ENCODE peak calls at places on chromosome 19, in eight cellular contexts. One of them, this sample, is unnamed.
A peak's percentile ranks its signal among the peaks of the same experiment; 100 is the strongest.

GRCh38 chr19:45636902-45637301 is 2.3 kb downstream of the EML2 start:
- DNase-seq in transverse colon: no peak
- DNase-seq in tibial nerve: no peak
- DNase-seq in ovary: no peak
- DNase-seq in activated T-cell treated with anti-CD3 and anti-CD28 coated beads for 1 hour: no peak
- DNase-seq in GM12891: no peak
- DNase-seq in HuH-7.5: no peak
- DNase-seq in mesothelial cell of epicardium: no peak
- DNase-seq in this sample: no peak

GRCh38 chr19:1690570-1691307 is 38.3 kb upstream of the TCF3 start:
- DNase-seq in GM12891: no peak
- DNase-seq in mesothelial cell of epicardium: no peak
- DNase-seq in transverse colon: peak; percentile 60
- DNase-seq in activated T-cell treated with anti-CD3 and anti-CD28 coated beads for 1 hour: peak; percentile 23
- DNase-seq in tibial nerve: no peak
- DNase-seq in HuH-7.5: no peak
- DNase-seq in ovary: no peak
- DNase-seq in this sample: peak; percentile 53

GRCh38 chr19:19356901-19357566 is 36.4 kb downstream of the MAU2 start:
- DNase-seq in transverse colon: no peak
- DNase-seq in GM12891: no peak
- DNase-seq in ovary: no peak
- DNase-seq in HuH-7.5: no peak
- DNase-seq in tibial nerve: no peak
- DNase-seq in activated T-cell treated with anti-CD3 and anti-CD28 coated beads for 1 hour: no peak
- DNase-seq in mesothelial cell of epicardium: no peak
- DNase-seq in this sample: peak; percentile 7

GRCh38 chr19:961866-962620 is 22.1 kb upstream of the WDR18 start:
- DNase-seq in ovary: no peak
- DNase-seq in transverse colon: peak; percentile 69
- DNase-seq in tibial nerve: no peak
- DNase-seq in HuH-7.5: no peak
- DNase-seq in mesothelial cell of epicardium: no peak
- DNase-seq in activated T-cell treated with anti-CD3 and anti-CD28 coated beads for 1 hour: no peak
- DNase-seq in GM12891: no peak
- DNase-seq in this sample: no peak

GRCh38 chr19:58361900-58362271 is 665 bp downstream of the ZNF497 start:
- DNase-seq in ovary: peak; percentile 72
- DNase-seq in GM12891: peak; percentile 68
- DNase-seq in tibial nerve: no peak
- DNase-seq in activated T-cell treated with anti-CD3 and anti-CD28 coated beads for 1 hour: no peak
- DNase-seq in HuH-7.5: peak; percentile 91
- DNase-seq in transverse colon: peak; percentile 57
- DNase-seq in mesothelial cell of epicardium: no peak
- DNase-seq in this sample: peak; percentile 57

GRCh38 chr19:7869910-7870511 is 4.2 kb downstream of the PRR36 start:
- DNase-seq in activated T-cell treated with anti-CD3 and anti-CD28 coated beads for 1 hour: peak; percentile 37
- DNase-seq in tibial nerve: no peak
- DNase-seq in HuH-7.5: peak; percentile 78
- DNase-seq in mesothelial cell of epicardium: peak; percentile 65
- DNase-seq in GM12891: no peak
- DNase-seq in transverse colon: peak; percentile 63
- DNase-seq in ovary: peak; percentile 86
- DNase-seq in this sample: no peak

GRCh38 chr19:44657211-44657921 is 13.7 kb downstream of the PVR start:
- DNase-seq in HuH-7.5: peak; percentile 75
- DNase-seq in ovary: peak; percentile 70
- DNase-seq in transverse colon: peak; percentile 63
- DNase-seq in mesothelial cell of epicardium: peak; percentile 80
- DNase-seq in GM12891: peak; percentile 72
- DNase-seq in tibial nerve: peak; percentile 37
- DNase-seq in activated T-cell treated with anti-CD3 and anti-CD28 coated beads for 1 hour: peak; percentile 63
- DNase-seq in this sample: peak; percentile 30

GRCh38 chr19:46350029-46350757 is 3.3 kb downstream of the PPP5C start:
- DNase-seq in ovary: no peak
- DNase-seq in HuH-7.5: no peak
- DNase-seq in GM12891: no peak
- DNase-seq in mesothelial cell of epicardium: no peak
- DNase-seq in activated T-cell treated with anti-CD3 and anti-CD28 coated beads for 1 hour: no peak
- DNase-seq in transverse colon: peak; percentile 53
- DNase-seq in tibial nerve: no peak
- DNase-seq in this sample: no peak

GRCh38 chr19:11092181-11092538 is 2.9 kb downstream of the LDLR start:
- DNase-seq in mesothelial cell of epicardium: no peak
- DNase-seq in HuH-7.5: peak; percentile 65
- DNase-seq in transverse colon: no peak
- DNase-seq in GM12891: no peak
- DNase-seq in ovary: no peak
- DNase-seq in tibial nerve: no peak
- DNase-seq in activated T-cell treated with anti-CD3 and anti-CD28 coated beads for 1 hour: no peak
- DNase-seq in this sample: no peak

GRCh38 chr19:46408611-46409039 is 4.7 kb downstream of the CCDC8 start:
- DNase-seq in transverse colon: peak; percentile 51
- DNase-seq in HuH-7.5: no peak
- DNase-seq in GM12891: no peak
- DNase-seq in tibial nerve: no peak
- DNase-seq in mesothelial cell of epicardium: no peak
- DNase-seq in activated T-cell treated with anti-CD3 and anti-CD28 coated beads for 1 hour: no peak
- DNase-seq in ovary: peak; percentile 80
- DNase-seq in this sample: no peak

GRCh38 chr19:56133858-56134654 is 7.0 kb upstream of the ZNF444 start:
- DNase-seq in transverse colon: no peak
- DNase-seq in ovary: no peak
- DNase-seq in mesothelial cell of epicardium: no peak
- DNase-seq in HuH-7.5: no peak
- DNase-seq in activated T-cell treated with anti-CD3 and anti-CD28 coated beads for 1 hour: no peak
- DNase-seq in tibial nerve: no peak
- DNase-seq in GM12891: no peak
- DNase-seq in this sample: no peak

GRCh38 chr19:35816846-35817245 is 4.2 kb upstream of the PRODH2 start:
- DNase-seq in mesothelial cell of epicardium: no peak
- DNase-seq in activated T-cell treated with anti-CD3 and anti-CD28 coated beads for 1 hour: no peak
- DNase-seq in HuH-7.5: no peak
- DNase-seq in ovary: no peak
- DNase-seq in tibial nerve: no peak
- DNase-seq in GM12891: no peak
- DNase-seq in transverse colon: no peak
- DNase-seq in this sample: no peak

GRCh38 chr19:31334849-31335624 is 14.2 kb downstream of the TSHZ3 start:
- DNase-seq in mesothelial cell of epicardium: no peak
- DNase-seq in activated T-cell treated with anti-CD3 and anti-CD28 coated beads for 1 hour: no peak
- DNase-seq in GM12891: no peak
- DNase-seq in transverse colon: no peak
- DNase-seq in ovary: no peak
- DNase-seq in HuH-7.5: no peak
- DNase-seq in tibial nerve: no peak
- DNase-seq in this sample: no peak

GRCh38 chr19:46919324-46919723 is 58.5 kb downstream of the ARHGAP35 start:
- DNase-seq in ovary: no peak
- DNase-seq in activated T-cell treated with anti-CD3 and anti-CD28 coated beads for 1 hour: no peak
- DNase-seq in GM12891: no peak
- DNase-seq in tibial nerve: no peak
- DNase-seq in HuH-7.5: no peak
- DNase-seq in transverse colon: no peak
- DNase-seq in mesothelial cell of epicardium: no peak
- DNase-seq in this sample: no peak

GRCh38 chr19:4059493-4059880 is 7.2 kb downstream of the ZBTB7A start:
- DNase-seq in mesothelial cell of epicardium: no peak
- DNase-seq in HuH-7.5: no peak
- DNase-seq in activated T-cell treated with anti-CD3 and anti-CD28 coated beads for 1 hour: no peak
- DNase-seq in transverse colon: peak; percentile 85
- DNase-seq in GM12891: no peak
- DNase-seq in tibial nerve: no peak
- DNase-seq in ovary: no peak
- DNase-seq in this sample: no peak

GRCh38 chr19:31641591-31641990 is 292.4 kb upstream of the TSHZ3 start:
- DNase-seq in tibial nerve: no peak
- DNase-seq in ovary: no peak
- DNase-seq in HuH-7.5: no peak
- DNase-seq in transverse colon: no peak
- DNase-seq in mesothelial cell of epicardium: peak; percentile 6
- DNase-seq in activated T-cell treated with anti-CD3 and anti-CD28 coated beads for 1 hour: no peak
- DNase-seq in GM12891: no peak
- DNase-seq in this sample: no peak

GRCh38 chr19:49430678-49431329 is 5.6 kb downstream of the GFY start:
- DNase-seq in tibial nerve: no peak
- DNase-seq in mesothelial cell of epicardium: no peak
- DNase-seq in activated T-cell treated with anti-CD3 and anti-CD28 coated beads for 1 hour: no peak
- DNase-seq in ovary: no peak
- DNase-seq in HuH-7.5: no peak
- DNase-seq in GM12891: no peak
- DNase-seq in transverse colon: no peak
- DNase-seq in this sample: no peak

GRCh38 chr19:53088091-53088490 is 15.1 kb downstream of the ZNF160 start:
- DNase-seq in HuH-7.5: no peak
- DNase-seq in tibial nerve: no peak
- DNase-seq in transverse colon: no peak
- DNase-seq in GM12891: no peak
- DNase-seq in mesothelial cell of epicardium: no peak
- DNase-seq in activated T-cell treated with anti-CD3 and anti-CD28 coated beads for 1 hour: no peak
- DNase-seq in ovary: no peak
- DNase-seq in this sample: no peak